ENCODE peak calls at places on chromosome 20, in ten cellular contexts. V is activated B cell treated with CpG ODN at 0.5 μM for 24 hours, E is omental fat pad, N is cardiac fibroblast, M is upper lobe of right lung, Q is endothelial cell, U is tibial nerve, X is mesothelial cell of epicardium, Y is progenitor cell of endocrine pancreas, W is neural crest cell. G is an unnamed sample.
A peak's percentile ranks its signal among the peaks of the same experiment; 100 is the strongest.

GRCh38 chr20:24718696-24719095 is 230.4 kb upstream of the CST7 start:
- DNase-seq in E (no peak), X (no peak), M (no peak), Q (no peak), Y (no peak), N (no peak), U (no peak), V (no peak), W (no peak), G (no peak)

GRCh38 chr20:53922901-53923314 is 147.5 kb downstream of the BCAS1 start:
- DNase-seq in Q (no peak), N (peak; percentile 58), W (no peak), M (no peak), V (no peak), E (no peak), X (no peak), Y (no peak), U (no peak), G (no peak)

GRCh38 chr20:49483706-49484101 is 1.2 kb upstream of the KCNB1 start:
- DNase-seq in E (no peak), X (no peak), W (no peak), U (no peak), N (no peak), M (no peak), V (no peak), Q (no peak), Y (no peak), G (no peak)

GRCh38 chr20:36391456-36391855 is 85.3 kb downstream of the DLGAP4 start:
- DNase-seq in E (no peak), W (no peak), M (no peak), X (no peak), U (no peak), Y (no peak), Q (no peak), V (no peak), N (no peak), G (no peak)

GRCh38 chr20:60695223-60695622 is 556.8 kb upstream of the CDH4 start:
- DNase-seq in N (peak; percentile 20), E (no peak), V (no peak), Q (no peak), M (no peak), U (no peak), W (no peak), X (no peak), Y (no peak), G (no peak)

GRCh38 chr20:30168025-30168799 is 1089.3 kb upstream of the DEFB115 start:
- DNase-seq in W (no peak), Y (no peak), X (no peak), Q (no peak), V (no peak), M (peak; percentile 61), N (no peak), U (no peak), E (no peak), G (no peak)

GRCh38 chr20:1825492-1825891 is 69.7 kb upstream of the SIRPA start:
- DNase-seq in M (no peak), U (no peak), Q (no peak), X (no peak), V (no peak), N (peak; percentile 70), W (no peak), E (no peak), Y (no peak), G (no peak)

GRCh38 chr20:25247100-25247665 is 702 bp upstream of the PYGB start:
- DNase-seq in U (peak; percentile 75), Y (peak; percentile 25), Q (peak; percentile 64), V (no peak), N (peak; percentile 72), M (peak; percentile 82), W (peak; percentile 51), E (no peak), X (no peak), G (no peak)

GRCh38 chr20:10231290-10231689 is 12.7 kb downstream of the SNAP25 start:
- DNase-seq in V (no peak), U (peak; percentile 19), X (no peak), M (no peak), Q (no peak), E (no peak), W (no peak), Y (no peak), N (no peak), G (no peak)

GRCh38 chr20:10228330-10228729 is 9.7 kb downstream of the SNAP25 start:
- DNase-seq in Y (no peak), V (no peak), M (no peak), Q (no peak), X (no peak), U (no peak), W (no peak), N (no peak), E (no peak), G (no peak)

GRCh38 chr20:10221022-10221421 is 2.4 kb downstream of the SNAP25 start:
- DNase-seq in U (no peak), Q (no peak), W (no peak), Y (no peak), X (no peak), M (no peak), N (no peak), V (no peak), E (no peak), G (no peak)

GRCh38 chr20:10219993-10220750 is 1.5 kb downstream of the SNAP25 start:
- DNase-seq in X (no peak), U (no peak), Q (no peak), W (no peak), N (no peak), M (no peak), V (no peak), Y (no peak), E (no peak), G (no peak)

GRCh38 chr20:10225439-10226080 is 6.9 kb downstream of the SNAP25 start:
- DNase-seq in X (no peak), W (no peak), M (no peak), Q (peak; percentile 11), Y (no peak), U (no peak), E (no peak), N (peak; percentile 5), V (no peak), G (no peak)
- TF ChIP-seq CTCF in X (no peak), W (peak; percentile 44), M (no peak), Q (peak; percentile 51), Y (peak; percentile 61), U (no peak), E (no peak), N (peak; percentile 19), V (no peak), G (no peak)

GRCh38 chr20:43571771-43572170 is 12.9 kb downstream of the SGK2 start:
- DNase-seq in V (no peak), X (no peak), Q (no peak), M (no peak), Y (no peak), N (no peak), E (no peak), U (no peak), W (no peak), G (no peak)

GRCh38 chr20:43572891-43573290 is 14.1 kb downstream of the SGK2 start:
- DNase-seq in V (no peak), Q (no peak), X (no peak), E (no peak), M (no peak), W (no peak), U (no peak), Y (no peak), N (no peak), G (no peak)

GRCh38 chr20:43569282-43569681 is 10.5 kb downstream of the SGK2 start:
- DNase-seq in V (no peak), Q (no peak), X (no peak), U (no peak), E (no peak), M (no peak), N (no peak), W (no peak), Y (no peak), G (no peak)

GRCh38 chr20:43570496-43570895 is 11.7 kb downstream of the SGK2 start:
- DNase-seq in M (no peak), X (no peak), Q (no peak), U (no peak), N (no peak), V (no peak), W (no peak), Y (no peak), E (no peak), G (no peak)

DNA sequence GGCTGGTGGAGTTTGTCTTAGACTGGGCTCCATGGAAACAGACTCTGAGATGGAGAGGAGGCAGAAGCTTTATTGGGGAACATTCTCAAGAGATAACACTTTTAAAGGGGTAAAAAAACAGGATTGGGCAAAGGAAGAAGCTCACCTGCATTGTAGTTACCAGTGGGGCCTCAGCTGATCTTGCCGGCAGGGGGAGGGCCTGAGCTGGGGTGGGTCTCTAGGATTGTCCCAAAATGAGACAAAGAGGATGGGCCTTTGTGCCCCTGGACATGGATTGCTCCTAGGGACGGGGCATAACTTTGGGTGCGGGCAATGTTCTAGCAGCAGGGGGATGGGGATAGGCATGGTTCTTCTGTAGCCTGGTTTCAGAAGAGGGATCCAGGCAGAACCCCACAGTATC is 12.5 kb downstream of the SGK2 start:
- DNase-seq in Q (no peak), E (no peak), U (no peak), M (no peak), N (no peak), V (no peak), X (no peak), Y (no peak), W (no peak), G (no peak)
- TF ChIP-seq CTCF in Q (no peak), E (no peak), U (no peak), M (no peak), N (no peak), V (no peak), X (no peak), Y (no peak), W (no peak), G (no peak)

DNA sequence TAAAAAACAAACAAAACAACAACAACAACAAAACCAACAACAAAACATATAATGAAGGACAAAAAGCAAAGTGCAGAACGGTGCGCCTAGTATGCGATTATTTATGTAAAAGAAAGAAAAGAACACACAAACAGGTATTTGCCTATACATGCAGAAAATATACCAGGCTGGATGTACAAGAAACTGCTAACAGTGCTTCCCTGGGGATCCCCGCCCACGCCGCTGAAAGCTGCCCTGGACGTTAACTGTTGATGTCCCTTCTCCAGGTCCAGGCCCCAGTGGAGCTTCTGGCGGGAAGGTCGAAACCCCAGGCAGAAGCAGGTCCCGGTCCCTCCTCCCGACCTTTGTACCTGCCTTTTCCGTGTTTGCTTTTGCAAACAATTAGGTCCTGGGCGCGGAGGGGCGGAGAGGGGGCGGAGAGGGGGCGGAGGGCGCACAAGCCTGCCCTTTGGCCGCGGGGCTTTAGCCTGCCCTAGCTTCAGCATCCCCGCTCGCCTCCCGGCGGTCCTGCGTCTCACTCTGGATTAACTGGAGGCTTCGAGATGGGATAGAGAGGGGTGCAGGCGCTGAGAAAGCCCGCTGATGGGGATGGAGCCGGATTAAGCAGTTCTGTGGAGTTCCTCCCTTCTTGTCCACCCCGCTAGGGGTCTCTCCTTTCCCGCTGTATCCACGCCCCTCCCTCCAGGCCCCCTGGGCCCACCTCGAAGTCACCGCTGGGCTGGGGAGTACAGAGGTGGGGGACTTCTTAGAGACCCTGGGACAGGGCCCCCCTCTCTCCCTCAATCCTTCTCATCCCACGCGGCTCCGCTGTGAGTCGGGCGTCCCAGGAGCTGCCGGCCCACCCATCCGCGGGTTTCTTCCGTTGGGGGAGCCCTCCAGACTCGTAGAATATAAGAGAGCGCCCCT is 8.2 kb upstream of the AHCY start:
- DNase-seq in V (no peak), Y (peak; percentile 86), E (no peak), Q (peak; percentile 41), M (no peak), X (no peak), U (no peak), W (peak; percentile 36), N (no peak), G (no peak)
- TF ChIP-seq CTCF in V (no peak), Y (peak; percentile 34), E (no peak), Q (no peak), M (no peak), X (no peak), U (no peak), W (peak; percentile 40), N (peak; percentile 23), G (no peak)

GRCh38 chr20:51404297-51405060 is 138.0 kb downstream of the NFATC2 start:
- DNase-seq in W (no peak), N (peak; percentile 20), U (no peak), V (peak; percentile 69), Q (no peak), E (no peak), M (peak; percentile 67), Y (no peak), X (no peak), G (peak; percentile 29)
- TF ChIP-seq CTCF in W (no peak), N (no peak), U (no peak), V (no peak), Q (no peak), E (no peak), M (no peak), Y (no peak), X (no peak), G (no peak)

G was measured in esophagus squamous epithelium.